ENCODE peak calls at places on chromosomes 3 and 15, in nine cellular contexts. K, C, B, J, I, R, E, U and H are unnamed samples.
A peak's percentile ranks its signal among the peaks of the same experiment; 100 is the strongest.

GRCh38 chr15:64067564-64068030 is 21.3 kb upstream of the DAPK2 start:
- DNase-seq in K (peak; percentile 69), C (peak; percentile 89), B (no peak), J (no peak), I (no peak), R (peak; percentile 80), E (peak; percentile 63), U (peak; percentile 67), H (no peak)

GRCh38 chr15:53695365-53695764 is 64.1 kb downstream of the WDR72 start:
- DNase-seq in K (no peak), C (no peak), B (no peak), J (no peak), I (no peak), R (no peak), E (no peak), U (no peak), H (no peak)

GRCh38 chr15:57363661-57364060 is 12.6 kb upstream of the CGNL1 start:
- DNase-seq in K (no peak), C (no peak), B (no peak), J (no peak), I (no peak), R (no peak), E (no peak), U (no peak), H (no peak)

GRCh38 chr3:126923423-126923822 is 59.5 kb upstream of the PLXNA1 start:
- DNase-seq in K (no peak), C (no peak), B (peak; percentile 47), J (no peak), I (no peak), R (no peak), E (no peak), U (no peak), H (no peak)

GRCh38 chr3:12400795-12401194 is 83.5 kb upstream of the TSEN2 start:
- DNase-seq in K (peak; percentile 79), C (no peak), B (no peak), J (peak; percentile 58), I (peak; percentile 88), R (no peak), E (no peak), U (peak; percentile 83), H (peak; percentile 53)

GRCh38 chr15:38117781-38118180 is 134.9 kb upstream of the SPRED1 start:
- DNase-seq in K (no peak), C (no peak), B (no peak), J (no peak), I (no peak), R (no peak), E (no peak), U (no peak), H (no peak)

GRCh38 chr3:56776551-56776950 is 25.2 kb downstream of the ARHGEF3 start:
- DNase-seq in K (no peak), C (peak; percentile 12), B (no peak), J (no peak), I (no peak), R (no peak), E (no peak), U (no peak), H (no peak)

GRCh38 chr3:160150525-160150924 is 74.7 kb upstream of the C3orf80 start:
- DNase-seq in K (peak; percentile 87), C (no peak), B (no peak), J (no peak), I (peak; percentile 82), R (no peak), E (no peak), U (no peak), H (no peak)

GRCh38 chr15:83446904-83447708 is at the start of gene SH3GL3:
- DNase-seq in K (peak; percentile 74), C (peak; percentile 94), B (peak; percentile 95), J (no peak), I (peak; percentile 79), R (peak; percentile 63), E (peak; percentile 62), U (peak; percentile 70), H (no peak)

GRCh38 chr3:806006-806405 is 286.8 kb upstream of the CNTN6 start:
- DNase-seq in K (no peak), C (no peak), B (no peak), J (no peak), I (no peak), R (no peak), E (no peak), U (no peak), H (no peak)

GRCh38 chr3:54932606-54933005 is 4.7 kb upstream of the LRTM1 start:
- DNase-seq in K (no peak), C (no peak), B (no peak), J (no peak), I (no peak), R (no peak), E (no peak), U (no peak), H (no peak)

GRCh38 chr3:37693791-37694194 is 167.9 kb upstream of the CTDSPL start:
- DNase-seq in K (no peak), C (no peak), B (no peak), J (no peak), I (no peak), R (no peak), E (no peak), U (no peak), H (no peak)

DNA sequence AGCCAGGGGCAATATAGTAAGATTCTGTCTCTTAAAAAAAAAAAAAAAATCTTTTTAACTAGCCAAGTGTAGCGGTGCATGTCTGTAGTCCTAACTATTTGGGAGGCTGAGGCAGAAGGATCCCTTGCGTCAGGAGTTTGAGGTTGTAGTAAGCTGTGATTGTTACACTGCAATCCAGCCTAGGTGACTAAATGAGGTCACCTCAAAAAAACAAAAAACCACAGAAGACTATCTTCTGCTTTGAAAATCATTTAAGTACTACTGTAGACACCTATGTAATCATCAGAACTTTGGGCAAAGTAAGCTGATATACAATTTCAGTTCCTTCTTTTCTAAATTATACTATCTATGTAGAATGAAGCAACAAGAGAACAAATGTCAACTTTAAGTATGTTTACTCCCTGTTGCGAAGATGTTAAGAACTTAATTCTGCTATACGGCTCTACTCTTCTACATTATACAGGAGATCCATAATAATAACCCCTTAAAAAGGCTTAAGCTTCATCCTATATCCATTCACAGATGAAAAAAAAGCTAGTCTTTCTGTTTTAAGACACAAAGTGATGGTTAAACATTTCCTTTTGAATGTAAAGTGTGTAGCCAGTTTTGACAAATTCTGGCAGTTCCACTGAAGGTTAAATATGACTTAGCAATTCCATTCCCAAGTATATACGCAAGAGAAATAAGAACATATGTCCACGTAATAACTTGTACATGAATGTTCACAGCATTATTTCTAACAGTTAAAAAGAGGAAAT is 15.2 kb downstream of the DAZL start:
- DNase-seq in K (no peak), C (no peak), B (no peak), J (no peak), I (no peak), R (no peak), E (peak; percentile 38), U (no peak), H (no peak)
- H3K4me3 ChIP-seq in K (no peak overlapping the region), C (no peak overlapping the region), B (no peak overlapping the region), J (no peak overlapping the region), I (no peak overlapping the region), R (no peak overlapping the region), E (no peak overlapping the region), U (no peak overlapping the region), H (no peak overlapping the region)

DNA sequence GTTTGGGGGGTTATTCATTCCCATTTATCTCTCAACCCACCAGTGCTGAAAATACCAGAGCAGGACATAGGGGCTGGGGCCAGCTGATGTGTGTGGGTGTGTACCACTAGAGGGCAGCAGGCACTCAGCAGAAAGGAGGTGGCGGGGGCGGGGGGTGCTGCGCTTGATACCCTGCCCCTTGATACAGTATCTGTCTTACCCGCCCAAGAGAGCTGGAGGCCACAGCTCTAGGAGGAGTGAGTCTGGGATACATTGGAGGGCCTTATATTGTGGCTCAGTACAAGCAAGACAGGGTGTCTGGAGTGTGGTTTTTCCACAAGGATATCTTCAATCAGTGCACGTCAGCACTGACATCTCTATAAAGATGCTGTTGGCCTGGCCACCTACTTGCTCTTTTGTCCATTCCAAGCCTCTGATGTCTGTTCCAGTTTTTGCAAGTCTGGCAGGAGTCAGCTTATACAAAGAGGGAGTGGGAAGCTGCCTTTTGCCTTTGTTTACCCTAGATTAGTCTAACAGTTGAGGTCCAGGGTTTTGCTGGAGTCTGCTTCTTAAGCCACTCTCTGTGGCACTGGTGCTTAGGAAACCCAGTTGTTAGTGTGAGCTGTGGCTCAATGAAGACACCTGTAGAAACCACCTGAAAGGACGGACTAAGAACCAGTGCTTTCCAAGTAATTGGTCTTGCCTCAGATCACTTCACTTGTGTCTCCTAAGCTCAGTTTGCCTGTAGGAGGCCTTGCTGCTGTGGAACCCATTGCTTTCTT is 1.5 kb upstream of the RBM15B start:
- DNase-seq in K (peak; percentile 62), C (peak; percentile 83), B (peak; percentile 79), J (no peak), I (peak; percentile 20), R (peak; percentile 64), E (peak; percentile 72), U (peak; percentile 71), H (no peak)
- H3K4me3 ChIP-seq in K (no peak overlapping the region), C (no peak overlapping the region), B (no peak overlapping the region), J (no peak overlapping the region), I (no peak overlapping the region), R (no peak overlapping the region), E (no peak overlapping the region), U (no peak overlapping the region), H (no peak overlapping the region)

DNA sequence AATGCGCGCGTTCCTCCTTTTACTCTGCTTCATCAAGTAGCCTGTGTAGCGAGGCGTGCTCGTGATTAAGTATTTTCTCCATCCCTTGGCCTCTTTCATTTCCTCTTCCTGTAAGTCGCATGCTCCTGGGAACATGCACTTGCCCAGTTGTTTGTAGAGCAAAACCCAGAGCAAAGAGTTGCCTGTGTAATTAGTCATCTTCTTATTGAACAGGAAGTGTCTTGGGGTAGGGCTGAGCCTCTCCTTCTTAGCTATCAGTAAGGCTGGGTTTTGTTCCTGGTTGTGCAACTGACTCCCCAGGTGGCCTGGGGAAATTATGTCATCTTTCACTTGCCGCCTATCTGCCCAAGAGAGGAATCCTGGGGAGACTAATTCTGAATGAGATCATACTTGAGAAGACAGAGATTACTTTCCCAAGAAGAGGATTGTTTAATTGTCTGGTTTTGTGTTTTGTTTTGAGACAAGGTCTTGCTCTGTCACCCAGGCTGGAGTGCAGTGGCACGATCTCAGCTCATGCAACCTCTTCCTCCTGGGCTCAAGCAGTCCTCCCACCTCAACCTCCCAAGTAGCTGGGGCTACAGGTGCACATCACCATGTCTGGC is 14.9 kb downstream of the LIPH start:
- DNase-seq in K (peak; percentile 94), C (peak; percentile 81), B (no peak), J (peak; percentile 37), I (peak; percentile 92), R (peak; percentile 82), E (peak; percentile 75), U (peak; percentile 98), H (peak; percentile 99)
- H3K4me3 ChIP-seq in K (no peak overlapping the region), C (no peak overlapping the region), B (no peak overlapping the region), J (no peak overlapping the region), I (no peak overlapping the region), R (no peak overlapping the region), E (no peak overlapping the region), U (no peak overlapping the region), H (no peak overlapping the region)

DNA sequence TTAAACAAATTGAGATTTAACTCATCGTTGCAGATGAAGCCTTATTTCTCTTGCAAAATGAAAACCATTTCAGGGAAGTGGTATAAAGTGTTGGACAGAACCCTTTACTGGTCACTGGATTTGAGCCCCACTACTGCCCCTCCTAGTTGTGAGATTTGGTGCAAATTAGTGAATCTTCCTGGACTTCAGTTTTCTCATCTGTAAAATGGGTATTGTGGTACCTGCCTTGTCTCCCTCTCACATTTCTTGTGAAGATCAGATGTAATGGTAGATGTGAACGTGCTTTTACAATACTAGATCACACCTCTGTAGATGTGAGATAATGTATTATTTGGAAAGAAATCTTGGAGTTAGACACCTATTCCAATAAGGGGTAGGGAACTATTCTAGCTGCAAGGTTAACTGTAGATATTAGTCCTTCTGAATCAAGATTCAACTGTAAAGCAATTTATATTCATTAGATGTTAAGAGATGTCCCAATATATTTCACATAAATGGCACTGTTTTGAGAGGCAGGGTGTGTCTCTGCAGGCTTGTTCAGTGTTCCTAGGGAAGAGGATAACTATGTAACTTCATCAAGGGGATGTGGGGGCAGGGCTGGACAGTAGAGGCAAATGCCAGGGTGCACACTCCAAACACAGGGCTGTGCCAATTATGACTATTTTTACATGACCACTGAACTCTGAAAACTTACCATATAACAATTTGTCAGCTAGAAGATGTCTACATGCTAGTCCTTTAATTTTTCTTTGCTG is 112.4 kb upstream of the PFN2 start:
- DNase-seq in K (no peak), C (no peak), B (no peak), J (no peak), I (no peak), R (no peak), E (no peak), U (no peak), H (no peak)
- H3K4me3 ChIP-seq in K (peak overlapping the region; percentile 40), C (no peak overlapping the region), B (peak overlapping the region; percentile 27), J (no peak overlapping the region), I (peak overlapping the region; percentile 47), R (peak overlapping the region; percentile 1), E (no peak overlapping the region), U (peak overlapping the region; percentile 43), H (no peak overlapping the region)